ENCODE peak calls at places on chromosomes 13 and 19, in four cellular contexts. H is breast epithelium, N is heart left ventricle, J is astrocyte of the spinal cord. R is an unnamed sample.

GRCh38 chr19:21256722-21257121 is 72.5 kb downstream of the ZNF708 start:
- DNase-seq in H (no peak), N (no peak), J (no peak), R (peak; percentile 25)

GRCh38 chr13:27005556-27005955 is 166.1 kb downstream of the USP12 start:
- DNase-seq in H (no peak), N (no peak), J (no peak), R (no peak)

GRCh38 chr19:31314849-31315620 is 34.2 kb downstream of the TSHZ3 start:
- DNase-seq in H (no peak), N (no peak), J (no peak), R (no peak)

GRCh38 chr13:99393791-99394735 is 86.9 kb upstream of the GPR183 start:
- DNase-seq in H (no peak), N (no peak), J (no peak), R (no peak)

GRCh38 chr19:55230780-55231179 is 2.2 kb upstream of the TMEM86B start:
- DNase-seq in H (no peak), N (no peak), J (no peak), R (no peak)

GRCh38 chr19:17209126-17210036 is 5.8 kb upstream of the USE1 start:
- DNase-seq in H (no peak), N (no peak), J (peak; percentile 32), R (peak; percentile 83)

GRCh38 chr19:35130761-35131720 is 3.8 kb downstream of the LGI4 start:
- DNase-seq in H (no peak), N (no peak), J (no peak), R (no peak)

GRCh38 chr19:46887240-46887782 is 26.5 kb downstream of the ARHGAP35 start:
- DNase-seq in H (no peak), N (no peak), J (no peak), R (no peak)

GRCh38 chr19:2059422-2060201 is 8.6 kb upstream of the MKNK2 start:
- DNase-seq in H (peak; percentile 66), N (peak; percentile 82), J (peak; percentile 79), R (no peak)

GRCh38 chr19:14404322-14404721 is 14.8 kb downstream of the DDX39A start:
- DNase-seq in H (no peak), N (no peak), J (no peak), R (no peak)

GRCh38 chr19:14248578-14249011 is 42.6 kb upstream of the ADGRL1 start:
- DNase-seq in H (peak; percentile 35), N (no peak), J (peak; percentile 61), R (no peak)

GRCh38 chr19:49912965-49913685 is 15.9 kb upstream of the ATF5 start:
- DNase-seq in H (no peak), N (no peak), J (no peak), R (no peak)

GRCh38 chr13:55440465-55441085 is 1700.1 kb upstream of the PRR20A start:
- DNase-seq in H (no peak), N (no peak), J (no peak), R (no peak)

GRCh38 chr13:99273128-99273527 is 14.9 kb upstream of the GPR18 start:
- DNase-seq in H (no peak), N (no peak), J (no peak), R (no peak)

GRCh38 chr13:20901668-20902437 is 693 bp downstream of the XPO4 start:
- DNase-seq in H (no peak), N (peak; percentile 48), J (peak; percentile 14), R (no peak)

GRCh38 chr19:12695090-12695489 is 1.3 kb downstream of the FBXW9 start:
- DNase-seq in H (no peak), N (no peak), J (no peak), R (no peak)

GRCh38 chr13:43785166-43785680 is 1.5 kb downstream of the ENOX1 start:
- DNase-seq in H (no peak), N (no peak), J (no peak), R (no peak)

GRCh38 chr19:49361438-49362047 is 673 bp downstream of the TEAD2 start:
- DNase-seq in H (peak; percentile 65), N (peak; percentile 88), J (peak; percentile 89), R (no peak)

GRCh38 chr13:102191951-102192461 is 209.8 kb downstream of the FGF14 start:
- DNase-seq in H (no peak), N (no peak), J (peak; percentile 62), R (no peak)

GRCh38 chr19:40691421-40692211 is 1.2 kb upstream of the NUMBL start:
- DNase-seq in H (no peak), N (no peak), J (no peak), R (no peak)

GRCh38 chr13:76886005-76886291 is 257 bp downstream of the KCTD12 start:
- DNase-seq in H (no peak), N (no peak), J (no peak), R (no peak)

GRCh38 chr19:47445937-47446402 is 25.7 kb downstream of the SLC8A2 start:
- DNase-seq in H (no peak), N (no peak), J (no peak), R (no peak)

DNA sequence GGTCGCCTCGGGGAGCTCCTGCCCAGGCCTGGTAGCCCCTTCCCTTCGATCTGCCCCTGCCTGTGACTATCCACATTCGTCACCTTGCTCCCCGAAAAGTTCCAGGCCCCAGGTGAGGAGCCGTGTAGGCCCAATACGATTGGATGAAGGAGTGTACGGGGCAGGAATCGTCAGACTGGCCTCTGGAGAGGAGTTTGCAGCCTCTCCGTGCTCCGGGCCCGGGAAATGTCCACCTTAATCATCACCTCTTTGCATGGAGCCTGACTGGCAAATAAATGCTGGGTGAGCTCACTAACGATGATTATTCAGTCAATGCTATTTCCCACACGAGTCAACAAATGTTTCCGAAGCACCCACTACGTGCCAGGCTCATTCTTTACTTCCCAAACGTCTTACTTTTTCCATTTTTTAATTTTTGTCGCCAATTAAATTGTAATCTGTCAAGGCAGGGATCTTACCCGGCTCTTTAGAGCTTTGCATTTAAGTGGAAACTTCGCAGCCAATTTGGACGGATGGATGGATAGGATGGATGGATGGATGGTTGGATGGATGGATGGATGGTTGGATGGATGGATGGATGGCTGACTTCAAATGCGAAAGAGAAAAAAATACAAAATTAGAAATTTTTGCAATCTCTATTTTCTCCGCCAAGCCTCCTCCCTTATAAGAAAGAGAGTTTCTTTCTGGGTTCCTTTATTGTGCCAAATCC is 45.8 kb downstream of the TGDS start:
- DNase-seq in H (peak; percentile 18), N (no peak), J (no peak), R (peak; percentile 18)
- H3K4me3 ChIP-seq in H (peak overlapping the region; percentile 63), N (peak overlapping the region; percentile 88), J (peak overlapping the region; percentile 81), R (peak overlapping the region; percentile 72)

GRCh38 chr13:48220592-48221300 is 12.3 kb upstream of the ITM2B start:
- DNase-seq in H (no peak), N (no peak), J (no peak), R (no peak)
- H3K4me3 ChIP-seq in H (no peak overlapping the region), N (no peak overlapping the region), J (no peak overlapping the region), R (no peak overlapping the region)

DNA sequence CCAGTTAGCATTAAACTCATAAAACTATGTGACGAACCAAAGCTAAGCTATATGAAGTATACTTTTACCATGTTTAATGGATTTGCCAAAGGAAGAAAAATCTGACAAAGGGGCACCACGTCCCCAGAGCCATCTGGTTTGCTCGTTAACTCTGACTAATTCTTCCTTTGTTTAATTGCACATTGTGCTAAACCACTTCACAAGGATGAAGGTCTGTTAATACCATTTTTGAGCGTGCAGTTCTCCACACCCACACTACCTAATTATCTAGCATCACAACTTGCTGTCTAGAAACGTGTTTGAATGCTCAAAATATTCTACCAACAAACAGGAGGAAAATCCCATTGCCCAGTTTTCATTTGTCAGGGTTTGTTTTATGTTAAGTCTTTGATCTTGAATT is 74.8 kb downstream of the COL4A1 start:
- DNase-seq in H (no peak), N (no peak), J (no peak), R (no peak)
- H3K4me3 ChIP-seq in H (no peak overlapping the region), N (peak overlapping the region; percentile 19), J (no peak overlapping the region), R (no peak overlapping the region)

GRCh38 chr19:3644351-3645066 is 17.9 kb upstream of the CACTIN start:
- DNase-seq in H (peak; percentile 44), N (no peak), J (peak; percentile 10), R (no peak)

GRCh38 chr19:3642296-3642695 is 15.7 kb upstream of the CACTIN start:
- DNase-seq in H (no peak), N (no peak), J (no peak), R (no peak)

GRCh38 chr19:3645067-3645396 is 18.4 kb upstream of the CACTIN start:
- DNase-seq in H (no peak), N (no peak), J (no peak), R (no peak)

GRCh38 chr19:3642987-3643386 is 16.4 kb upstream of the CACTIN start:
- DNase-seq in H (no peak), N (no peak), J (no peak), R (no peak)

DNA sequence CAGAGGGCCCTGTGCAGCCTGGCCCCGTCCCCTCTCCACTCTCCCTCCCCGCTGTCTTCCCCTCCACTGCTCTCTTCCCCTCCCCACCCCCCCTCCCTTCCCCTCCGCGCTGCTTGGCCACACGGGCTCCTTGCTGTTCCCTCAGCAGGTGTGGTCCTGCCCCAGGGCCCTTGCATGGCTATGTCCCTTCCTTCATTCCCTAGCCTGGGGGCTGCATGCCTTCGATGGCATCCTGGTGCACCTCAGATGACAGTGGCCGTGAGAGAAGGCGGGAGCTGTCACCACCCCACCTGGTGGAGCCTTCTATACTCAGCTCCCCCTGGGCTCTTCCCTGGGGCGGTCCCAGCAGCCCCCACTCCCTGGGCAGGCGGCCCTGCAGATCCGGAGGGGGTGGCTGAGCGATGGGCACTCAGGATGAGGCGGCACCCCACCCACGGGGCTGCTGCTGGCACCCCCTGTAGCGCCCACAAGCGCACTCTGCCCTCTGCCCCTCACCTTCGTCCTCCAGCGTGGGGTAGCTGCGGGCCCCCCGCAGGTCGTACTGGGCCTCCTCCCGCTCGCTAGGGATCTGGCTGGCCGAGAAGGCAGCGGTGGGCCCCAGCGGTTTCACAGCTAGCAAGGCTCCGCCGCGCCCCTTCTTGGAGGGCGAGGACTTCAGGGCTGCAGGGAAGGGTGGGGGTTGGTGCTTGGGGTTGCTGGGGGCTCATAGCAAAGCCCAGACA is 17.2 kb upstream of the CACTIN start:
- DNase-seq in H (no peak), N (no peak), J (no peak), R (no peak)
- H3K4me3 ChIP-seq in H (no peak overlapping the region), N (no peak overlapping the region), J (no peak overlapping the region), R (no peak overlapping the region)

GRCh38 chr13:93981578-93981977 is 497.9 kb downstream of the DCT start:
- DNase-seq in H (no peak), N (no peak), J (no peak), R (no peak)
- H3K4me3 ChIP-seq in H (no peak overlapping the region), N (no peak overlapping the region), J (no peak overlapping the region), R (no peak overlapping the region)

DNA sequence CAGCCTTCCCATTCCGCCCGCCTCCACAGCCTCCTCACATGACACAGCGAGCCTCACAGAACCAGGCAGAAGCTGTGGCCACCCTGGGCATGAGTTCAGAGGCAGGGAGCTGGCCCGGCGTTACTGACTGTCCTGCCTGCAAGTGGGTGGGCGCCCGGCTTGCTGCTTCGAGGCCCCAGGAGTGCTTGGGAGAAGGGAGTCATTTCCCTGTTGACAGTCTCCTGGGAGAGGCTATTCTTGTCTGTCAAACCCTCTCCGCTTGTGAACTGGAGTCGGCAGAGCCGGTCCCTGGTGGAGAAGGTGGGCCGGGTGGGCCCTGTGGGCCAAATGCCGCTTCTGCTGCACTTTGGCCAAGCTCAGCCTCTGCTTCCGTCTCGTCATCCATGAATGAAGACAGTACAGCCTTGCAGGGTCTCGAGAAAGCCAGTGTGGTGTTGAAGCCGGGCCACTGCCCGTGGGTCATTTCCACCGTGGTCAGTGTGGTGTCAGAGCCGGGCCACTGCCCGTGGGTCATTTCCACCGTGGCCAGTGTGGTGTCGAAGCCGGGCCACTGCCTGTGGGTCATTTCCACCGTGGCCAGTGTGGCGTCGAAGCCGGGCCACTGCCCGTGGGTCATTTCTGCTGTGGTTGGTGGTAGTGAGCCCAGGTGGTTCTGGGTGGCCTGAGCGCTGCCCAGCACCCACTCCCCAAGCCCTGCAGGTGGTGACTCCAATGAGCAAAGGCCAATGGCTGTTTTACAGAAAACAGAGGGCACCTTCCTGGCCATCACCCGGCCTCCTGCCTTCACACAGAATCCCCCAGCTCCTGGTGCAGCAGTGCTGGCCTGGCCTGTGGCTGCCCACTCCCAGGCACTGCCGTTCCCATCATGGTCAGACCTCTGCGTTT is 13.5 kb upstream of the F7 start:
- DNase-seq in H (no peak), N (peak; percentile 18), J (no peak), R (no peak)
- H3K4me3 ChIP-seq in H (no peak overlapping the region), N (no peak overlapping the region), J (no peak overlapping the region), R (no peak overlapping the region)

R was measured in iPS DF 6.9.